ENCODE peak calls at places on chromosomes 5 and 9, in six cellular contexts. P is neuronal stem cell; F is CD8-positive, alpha-beta memory T cell; L is brain microvascular endothelial cell; D is SJSA1; R is mesendoderm. Q is an unnamed sample.

GRCh38 chr5:11143456-11144267 is 382.6 kb upstream of the DAP start:
- DNase-seq in F (no peak), R (no peak), D (no peak), P (no peak), L (no peak), Q (no peak)

GRCh38 chr5:82885657-82886389 is 191.4 kb downstream of the TMEM167A start:
- DNase-seq in R (peak; percentile 14), F (no peak), P (no peak), L (peak; percentile 40), D (peak; percentile 93), Q (no peak)

GRCh38 chr9:85368781-85369180 is 373.0 kb downstream of the AGTPBP1 start:
- DNase-seq in F (no peak), L (no peak), R (no peak), P (no peak), D (no peak), Q (no peak)

GRCh38 chr5:42360061-42360460 is 63.2 kb upstream of the GHR start:
- DNase-seq in P (no peak), L (peak; percentile 47), F (no peak), D (peak; percentile 8), R (no peak), Q (no peak)

GRCh38 chr9:81619353-81620008 is 69.9 kb downstream of the TLE1 start:
- DNase-seq in R (no peak), P (no peak), D (peak; percentile 52), L (peak; percentile 69), F (no peak), Q (no peak)

GRCh38 chr9:16825364-16825763 is 45.1 kb downstream of the BNC2 start:
- DNase-seq in R (no peak), F (no peak), D (peak; percentile 2), L (no peak), P (no peak), Q (no peak)

GRCh38 chr5:68251386-68251785 is 35.8 kb downstream of the PIK3R1 start:
- DNase-seq in F (peak; percentile 29), L (no peak), P (no peak), D (no peak), R (peak; percentile 51), Q (no peak)

GRCh38 chr5:73534001-73534547 is 31.4 kb downstream of the ANKRA2 start:
- DNase-seq in L (no peak), F (no peak), D (no peak), R (no peak), P (no peak), Q (no peak)

GRCh38 chr5:57231607-57232006 is 57.7 kb downstream of the GPBP1 start:
- DNase-seq in F (no peak), L (peak; percentile 8), P (no peak), D (no peak), R (no peak), Q (no peak)

GRCh38 chr5:103745353-103746065 is 182.9 kb upstream of the NUDT12 start:
- DNase-seq in L (no peak), P (no peak), F (no peak), D (no peak), R (no peak), Q (no peak)

GRCh38 chr9:37350486-37351190 is 71.9 kb upstream of the GRHPR start:
- DNase-seq in L (peak; percentile 60), R (no peak), P (no peak), F (no peak), D (no peak), Q (peak; percentile 73)

GRCh38 chr9:73896061-73896460 is 601.1 kb upstream of the RORB start:
- DNase-seq in R (no peak), L (no peak), F (no peak), D (no peak), P (no peak), Q (no peak)

GRCh38 chr9:17330097-17330496 is 195.3 kb downstream of the CNTLN start:
- DNase-seq in P (no peak), F (no peak), L (no peak), D (no peak), R (no peak), Q (no peak)

GRCh38 chr5:135241536-135241935 is 157.5 kb downstream of the MACROH2A1 start:
- DNase-seq in F (no peak), D (no peak), R (no peak), L (no peak), P (no peak), Q (no peak)

GRCh38 chr5:80417973-80418372 is 10.1 kb downstream of the ZFYVE16 start:
- DNase-seq in L (no peak), F (no peak), R (no peak), P (no peak), D (no peak), Q (no peak)

GRCh38 chr5:120682851-120683250 is 218.8 kb downstream of the PRR16 start:
- DNase-seq in P (no peak), R (no peak), L (peak; percentile 20), D (peak; percentile 76), F (no peak), Q (no peak)

GRCh38 chr5:150410524-150411244 is 2.0 kb downstream of the CD74 start:
- DNase-seq in R (peak; percentile 82), D (peak; percentile 62), F (no peak), P (peak; percentile 68), L (peak; percentile 65), Q (no peak)

GRCh38 chr9:91770229-91770628 is 179.8 kb downstream of the ROR2 start:
- DNase-seq in D (no peak), L (no peak), P (no peak), R (no peak), F (no peak), Q (no peak)

GRCh38 chr5:171695804-171696203 is 89.8 kb upstream of the SMIM23 start:
- DNase-seq in L (no peak), R (no peak), D (no peak), P (no peak), F (no peak), Q (no peak)

GRCh38 chr5:74266836-74267235 is 373.7 kb downstream of the ENC1 start:
- DNase-seq in R (no peak), F (no peak), P (no peak), D (no peak), L (no peak), Q (no peak)

GRCh38 chr5:62608529-62609511 is 30.2 kb downstream of the LRRC70 start:
- DNase-seq in R (no peak), P (no peak), L (no peak), D (no peak), F (no peak), Q (no peak)

GRCh38 chr9:132711846-132712245 is 41.6 kb downstream of the GTF3C4 start:
- DNase-seq in L (no peak), R (no peak), F (no peak), P (no peak), D (no peak), Q (no peak)

GRCh38 chr5:134749415-134749814 is 9.2 kb upstream of the DDX46 start:
- DNase-seq in P (no peak), R (peak; percentile 84), F (no peak), D (no peak), L (no peak), Q (no peak)

GRCh38 chr5:52674815-52675545 is 112.7 kb upstream of the ITGA1 start:
- DNase-seq in D (peak; percentile 68), L (peak; percentile 88), P (no peak), R (no peak), F (no peak), Q (no peak)

DNA sequence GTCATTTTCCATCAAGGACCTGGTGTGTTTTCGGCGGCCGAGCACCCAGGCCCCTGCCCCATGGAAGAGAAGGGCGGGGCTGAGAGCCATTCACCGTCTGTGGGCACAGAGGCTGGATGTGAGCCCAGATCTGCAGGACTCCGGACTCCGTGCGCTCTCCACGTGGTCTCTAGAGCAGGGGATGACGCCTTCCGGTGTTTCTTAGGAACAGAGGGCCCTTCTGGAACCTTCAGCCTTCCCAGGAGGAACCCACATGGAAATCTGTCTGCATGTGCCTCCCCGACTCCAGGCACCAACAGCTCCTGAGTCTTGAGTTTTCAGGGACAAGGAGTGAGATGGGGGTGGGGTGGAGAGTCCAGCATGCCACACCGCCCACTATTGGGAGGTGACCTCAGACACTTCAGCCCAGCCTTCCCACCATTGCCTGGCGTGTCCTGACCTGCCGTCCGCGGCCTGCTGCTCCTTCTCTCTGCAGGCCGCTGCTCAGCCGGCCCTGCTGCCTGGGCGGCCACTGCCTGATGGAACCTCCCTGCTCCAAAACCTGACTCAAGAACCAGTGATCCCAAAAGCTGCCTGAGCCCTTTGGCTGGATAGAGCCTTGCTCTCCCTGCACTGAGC is 2.4 kb upstream of the RXRA start:
- DNase-seq in P (no peak), R (peak; percentile 59), D (no peak), F (no peak), L (no peak), Q (peak; percentile 58)
- H3K27ac ChIP-seq in P (peak overlapping the region; percentile 4), R (no peak overlapping the region), D (no peak overlapping the region), F (no peak overlapping the region), L (no peak overlapping the region), Q (peak overlapping the region; percentile 95)

GRCh38 chr9:137318565-137318964 is 16.5 kb upstream of the NRARP start:
- DNase-seq in F (no peak), L (no peak), R (no peak), D (no peak), P (no peak), Q (no peak)
- H3K27ac ChIP-seq in F (no peak overlapping the region), L (no peak overlapping the region), R (no peak overlapping the region), D (no peak overlapping the region), P (no peak overlapping the region), Q (no peak overlapping the region)

DNA sequence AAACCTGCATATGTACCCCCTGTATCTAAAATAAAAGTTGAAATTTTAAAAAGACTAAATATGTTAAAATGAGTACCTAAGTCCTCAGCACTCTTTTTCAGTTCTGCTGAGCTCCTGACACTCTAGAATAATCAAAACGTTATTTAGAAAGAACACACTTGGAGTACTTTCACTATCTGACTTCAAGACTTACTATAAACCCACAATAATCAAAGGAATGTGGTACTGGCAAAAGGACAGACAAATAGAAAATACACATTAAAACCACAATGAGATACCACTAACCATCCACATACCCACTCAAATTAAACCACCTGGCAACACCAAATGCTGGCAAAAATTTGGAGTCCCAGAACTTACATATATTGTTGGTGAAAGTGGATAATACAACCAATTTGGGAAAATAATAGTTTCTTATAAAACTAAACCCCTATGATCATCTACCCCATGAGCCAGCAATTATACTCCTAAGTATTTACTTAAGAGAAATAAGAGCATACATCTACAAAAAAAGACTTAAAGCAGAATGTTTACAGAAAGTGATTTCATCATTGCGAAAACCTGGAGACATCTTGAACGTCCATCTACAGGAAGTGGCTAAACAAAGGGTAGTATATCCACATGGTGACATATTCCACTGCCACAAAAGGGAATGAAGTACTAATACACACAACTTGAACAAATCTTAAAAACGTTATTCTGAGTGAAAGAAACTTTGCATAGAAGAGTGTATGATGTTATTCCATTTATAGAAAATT is 12.8 kb upstream of the PRSS3 start:
- DNase-seq in D (peak; percentile 51), L (no peak), F (no peak), P (no peak), R (no peak), Q (no peak)
- H3K27ac ChIP-seq in D (no peak overlapping the region), L (no peak overlapping the region), F (no peak overlapping the region), P (no peak overlapping the region), R (no peak overlapping the region), Q (peak overlapping the region; percentile 46)

DNA sequence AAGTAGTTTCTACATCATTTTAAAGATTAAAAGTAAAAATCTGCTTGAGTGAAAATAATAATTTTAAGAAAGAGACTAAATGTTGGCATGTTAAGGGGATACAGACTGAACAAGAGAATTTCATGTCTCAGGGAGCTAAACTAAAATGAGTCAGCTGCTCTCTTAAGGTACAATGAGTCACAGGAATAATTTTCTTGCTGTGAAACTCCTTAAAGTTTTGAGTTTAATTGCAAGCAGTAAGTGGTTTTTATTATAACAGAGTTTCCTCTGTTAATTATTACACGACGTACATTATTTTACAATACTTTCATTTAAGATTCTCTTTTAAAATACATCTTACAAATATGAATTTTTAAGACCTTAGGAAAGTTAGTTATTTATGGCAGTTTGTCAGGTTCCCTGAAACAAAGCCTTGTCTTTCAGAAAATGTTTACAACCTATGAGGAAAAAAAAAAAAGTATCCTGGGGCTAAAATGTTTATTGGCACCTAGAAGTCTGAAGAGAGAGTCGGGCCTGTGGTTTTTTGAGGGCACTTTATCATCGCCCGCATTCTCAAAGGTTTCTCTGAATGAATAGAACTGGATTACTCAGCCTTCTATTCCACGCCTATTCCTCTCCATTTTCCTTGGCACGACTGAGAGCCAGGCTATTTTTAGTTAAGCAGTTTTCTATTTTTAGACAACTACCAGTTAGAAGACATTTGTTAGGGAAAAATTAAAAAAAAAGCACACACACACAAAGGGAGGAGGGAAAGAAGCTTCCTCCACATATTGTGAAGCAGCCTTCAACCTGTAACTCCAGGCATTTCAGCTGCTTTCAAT is 97.4 kb downstream of the MEF2C start:
- DNase-seq in D (peak; percentile 97), L (peak; percentile 93), P (no peak), F (no peak), R (peak; percentile 79), Q (peak; percentile 87)
- H3K27ac ChIP-seq in D (peak overlapping the region; percentile 99), L (peak overlapping the region; percentile 95), P (peak overlapping the region; percentile 27), F (no peak overlapping the region), R (no peak overlapping the region), Q (peak overlapping the region; percentile 73)